ENCODE peak calls at places on chromosome X, in ten cellular contexts. W, U, F, B, V, E, G, O, D and H are unnamed samples.

GRCh38 chrX:378443-378842 is 8.3 kb downstream of the PPP2R3B start:
- DNase-seq in B (no peak), W (no peak), O (no peak), F (no peak), V (no peak), U (no peak), G (no peak), E (no peak), D (no peak), H (no peak)

GRCh38 chrX:48677456-48678030 is 6.1 kb upstream of the WAS start:
- DNase-seq in W (no peak), U (no peak), O (no peak), E (no peak), D (no peak), V (no peak), B (no peak), G (no peak), F (no peak), H (peak)

GRCh38 chrX:151765026-151765425 is 30.5 kb downstream of the CNGA2 start:
- DNase-seq in G (no peak), E (no peak), V (no peak), W (no peak), O (no peak), U (no peak), B (no peak), F (no peak), D (no peak), H (no peak)

GRCh38 chrX:48540480-48540879 is 966 bp downstream of the TBC1D25 start:
- DNase-seq in E (no peak), W (no peak), V (no peak), O (no peak), D (no peak), U (peak), G (no peak), B (no peak), F (no peak), H (no peak)

GRCh38 chrX:10173331-10173900 is 16.6 kb downstream of the CLCN4 start:
- DNase-seq in V (peak), F (no peak), U (peak), G (no peak), D (no peak), O (peak), B (peak), E (peak), W (peak), H (peak)

GRCh38 chrX:50747471-50747900 is 66.5 kb downstream of the SHROOM4 start:
- DNase-seq in B (peak), U (no peak), F (peak), D (no peak), W (no peak), E (no peak), V (no peak), G (no peak), O (peak), H (peak)

GRCh38 chrX:138519296-138519695 is 192.2 kb downstream of the FGF13 start:
- DNase-seq in V (no peak), F (no peak), O (peak), B (peak), G (no peak), W (no peak), D (no peak), E (no peak), U (no peak), H (peak)

GRCh38 chrX:47093248-47093647 is 15.0 kb downstream of the RGN start:
- DNase-seq in W (no peak), D (no peak), B (peak), F (peak), O (peak), U (no peak), E (no peak), V (peak), G (no peak), H (no peak)

DNA sequence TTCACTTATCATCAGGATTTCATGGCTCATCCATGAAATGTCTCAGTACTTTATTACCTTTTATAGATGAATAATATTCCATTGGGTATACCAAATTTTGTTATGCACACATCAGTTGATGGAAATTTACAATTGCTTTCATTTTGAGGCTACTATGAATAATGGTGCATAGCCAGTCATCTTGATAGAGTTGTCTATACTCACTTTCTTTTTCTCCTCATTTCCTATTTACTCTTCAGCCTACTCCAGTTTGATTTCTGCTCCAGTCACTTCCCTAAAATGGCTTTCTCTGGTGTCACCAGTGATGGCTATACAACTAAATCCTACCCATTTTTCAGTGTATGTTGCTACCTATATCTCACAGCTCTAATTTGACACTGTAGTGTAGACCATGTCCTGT is 743.5 kb upstream of the MAGEB2 start:
- DNase-seq in O (no peak), B (no peak), W (no peak), G (no peak), F (no peak), E (no peak), V (no peak), U (no peak), D (no peak), H (no peak)
- TF ChIP-seq CTCF in O (no peak), B (no peak), W (no peak), G (no peak), F (no peak), E (no peak), V (no peak), U (no peak), D (no peak), H (no peak)

GRCh38 chrX:18809641-18810040 is 102.2 kb downstream of the PPEF1 start:
- DNase-seq in B (no peak), F (no peak), E (no peak), O (no peak), W (no peak), U (no peak), D (no peak), G (no peak), V (no peak), H (no peak)

DNA sequence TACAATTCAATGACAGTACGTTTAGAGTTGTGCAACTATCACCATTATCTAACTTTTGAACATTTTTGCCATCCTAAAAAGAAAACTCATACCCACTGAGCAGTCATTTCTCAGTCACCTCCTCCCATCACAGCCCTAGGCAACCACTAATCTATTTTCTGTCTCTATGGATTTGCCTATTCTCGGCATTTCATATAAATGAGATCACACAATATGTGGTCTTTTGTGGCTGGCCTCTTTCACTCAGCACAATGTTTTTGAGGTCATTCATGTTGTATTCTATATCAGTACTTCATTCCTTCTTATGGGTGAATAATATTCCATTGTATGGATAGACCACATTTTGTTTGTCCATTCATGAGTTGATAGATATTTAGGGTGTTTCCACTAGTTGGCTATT is 103.0 kb downstream of the PPEF1 start:
- DNase-seq in D (no peak), F (no peak), U (no peak), E (no peak), W (no peak), G (no peak), O (no peak), B (no peak), V (no peak), H (no peak)
- TF ChIP-seq CTCF in D (no peak), F (no peak), U (no peak), E (no peak), W (no peak), G (no peak), O (no peak), B (no peak), V (no peak), H (no peak)

GRCh38 chrX:80282535-80282934 is 137.7 kb upstream of the TENT5D start:
- DNase-seq in F (no peak), E (no peak), B (peak), G (no peak), V (no peak), O (no peak), D (no peak), U (no peak), W (no peak), H (no peak)

GRCh38 chrX:80290834-80291233 is 129.4 kb upstream of the TENT5D start:
- DNase-seq in F (no peak), B (no peak), V (no peak), G (no peak), U (no peak), D (no peak), W (no peak), E (no peak), O (no peak), H (no peak)

GRCh38 chrX:80285131-80285773 is 135.0 kb upstream of the TENT5D start:
- DNase-seq in E (no peak), O (peak), G (no peak), B (peak), V (peak), W (no peak), F (peak), U (no peak), D (no peak), H (peak)
- TF ChIP-seq CTCF in E (no peak), O (peak), G (peak), B (no peak), V (peak), W (no peak), F (peak), U (no peak), D (peak), H (peak)

GRCh38 chrX:109987884-109988283 is 15.0 kb upstream of the TMEM164 start:
- DNase-seq in V (peak), U (no peak), O (no peak), D (no peak), F (no peak), W (no peak), E (no peak), B (no peak), G (no peak), H (no peak)
- TF ChIP-seq CTCF in V (no peak), U (no peak), O (no peak), D (no peak), F (no peak), W (no peak), E (no peak), B (no peak), G (no peak), H (no peak)

DNA sequence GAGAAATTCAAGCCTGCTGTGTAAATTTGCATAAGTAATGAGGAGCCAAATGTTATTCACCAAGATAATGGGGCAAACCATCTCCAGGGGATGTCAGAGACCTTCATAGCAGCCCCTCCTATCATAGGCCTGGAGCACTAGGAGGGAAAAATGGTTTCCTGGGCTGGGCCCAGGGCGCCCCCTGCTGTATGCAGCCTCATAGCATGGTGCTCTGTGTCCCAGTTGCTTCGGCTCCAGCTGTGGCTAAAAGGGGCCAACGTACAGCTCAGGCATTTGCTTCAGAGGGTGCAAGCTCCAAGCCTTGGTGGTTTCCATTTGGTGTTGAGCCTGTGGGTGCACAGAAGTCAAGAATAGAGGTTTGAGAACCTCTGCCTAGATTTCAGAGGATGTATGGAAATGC is 859.3 kb downstream of the RPA4 start:
- DNase-seq in E (no peak), F (peak), O (peak), W (no peak), G (no peak), U (no peak), D (no peak), B (no peak), V (peak), H (peak)
- TF ChIP-seq CTCF in E (no peak), F (peak), O (peak), W (no peak), G (no peak), U (no peak), D (no peak), B (no peak), V (peak), H (no peak)

GRCh38 chrX:144722307-144722706 is 525.0 kb upstream of the SPANXN1 start:
- DNase-seq in D (no peak), V (no peak), O (peak), E (no peak), W (no peak), F (peak), G (no peak), U (no peak), B (no peak), H (no peak)
- TF ChIP-seq CTCF in D (no peak), V (no peak), O (no peak), E (no peak), W (peak), F (peak), G (no peak), U (no peak), B (peak), H (no peak)

GRCh38 chrX:136766785-136767103 is 14.0 kb downstream of the ARHGEF6 start:
- DNase-seq in G (peak), O (peak), U (no peak), V (no peak), W (no peak), E (no peak), D (no peak), F (no peak), B (no peak), H (no peak)

GRCh38 chrX:136765957-136766356 is 14.8 kb downstream of the ARHGEF6 start:
- DNase-seq in O (no peak), V (no peak), B (no peak), W (no peak), G (no peak), U (no peak), F (no peak), E (no peak), D (no peak), H (no peak)

GRCh38 chrX:136764206-136764605 is 16.5 kb downstream of the ARHGEF6 start:
- DNase-seq in U (no peak), E (no peak), O (no peak), G (no peak), W (no peak), D (no peak), B (no peak), V (no peak), F (no peak), H (no peak)

GRCh38 chrX:136768469-136769084 is 12.2 kb downstream of the ARHGEF6 start:
- DNase-seq in D (no peak), E (peak), F (no peak), O (no peak), W (no peak), U (peak), B (peak), V (peak), G (peak), H (no peak)

GRCh38 chrX:136767104-136767941 is 13.4 kb downstream of the ARHGEF6 start:
- DNase-seq in O (peak), B (peak), G (peak), F (peak), D (peak), W (peak), U (peak), V (peak), E (peak), H (peak)
- TF ChIP-seq CTCF in O (peak), B (peak), G (peak), F (no peak), D (peak), W (no peak), U (peak), V (no peak), E (peak), H (no peak)

DNA sequence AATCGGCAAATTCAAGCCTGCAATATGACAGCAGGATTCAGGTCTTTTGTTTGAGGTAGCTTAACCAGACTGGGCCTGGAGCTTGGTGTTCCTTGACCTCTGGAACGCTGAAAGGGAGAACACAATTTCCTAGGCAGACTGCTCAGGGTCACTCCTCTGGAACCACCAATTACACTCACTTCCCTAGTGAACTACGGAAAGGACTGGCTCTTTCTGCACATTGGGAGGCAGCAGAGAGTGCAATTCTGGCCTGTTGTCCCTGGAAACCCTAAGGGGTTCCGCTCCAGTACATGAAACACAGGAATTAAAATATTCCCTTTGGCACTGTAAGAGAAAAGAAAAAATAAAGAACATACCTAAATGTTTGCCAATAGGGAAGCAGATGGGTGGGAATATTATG is 58.6 kb downstream of the GPC3 start:
- DNase-seq in O (peak), U (no peak), G (no peak), E (no peak), F (no peak), V (no peak), W (no peak), D (no peak), B (no peak), H (no peak)
- TF ChIP-seq CTCF in O (peak), U (no peak), G (no peak), E (no peak), F (no peak), V (no peak), W (no peak), D (no peak), B (no peak), H (no peak)

GRCh38 chrX:2703991-2704369 is 12.9 kb downstream of the CD99 start:
- DNase-seq in F (no peak), V (peak), D (no peak), O (peak), G (peak), W (no peak), E (peak), B (peak), U (no peak), H (no peak)
- TF ChIP-seq CTCF in F (no peak), V (peak), D (no peak), O (peak), G (peak), W (no peak), E (no peak), B (peak), U (peak), H (no peak)

GRCh38 chrX:132001127-132001526 is 22.0 kb upstream of the STK26 start:
- DNase-seq in F (no peak), U (no peak), O (no peak), B (no peak), G (no peak), D (no peak), E (no peak), V (no peak), W (no peak), H (no peak)

GRCh38 chrX:132009344-132009743 is 13.8 kb upstream of the STK26 start:
- DNase-seq in D (no peak), F (no peak), E (no peak), G (no peak), W (no peak), U (no peak), B (no peak), V (no peak), O (no peak), H (no peak)

GRCh38 chrX:132004728-132005127 is 18.4 kb upstream of the STK26 start:
- DNase-seq in B (no peak), W (no peak), U (no peak), G (no peak), E (no peak), D (no peak), F (peak), V (no peak), O (no peak), H (no peak)
- TF ChIP-seq CTCF in B (no peak), W (no peak), U (no peak), G (no peak), E (no peak), D (no peak), F (no peak), V (no peak), O (no peak), H (no peak)